ENCODE peak calls at places on chromosome 7, in seven cellular contexts. H is lung; Q is aorta; B is RWPE2; M is gastrocnemius medialis; G is left lung; T is stimulated activated naive CD8-positive, alpha-beta T cell treated with anti-CD3 and anti-CD28 coated beads, Interleukin-15, amount 100 ng/mL, for 72 hours. J is an unnamed sample.

GRCh38 chr7:82053453-82054032 is 283.7 kb upstream of the HGF start:
- ATAC-seq in H (no peak), Q (no peak), B (no peak), M (no peak), G (no peak), T (no peak), J (no peak)

GRCh38 chr7:51316666-51317581 is at the start of gene COBL:
- ATAC-seq in H (peak; percentile 61), Q (no peak), B (peak; percentile 21), M (peak; percentile 49), G (peak; percentile 70), T (peak; percentile 24), J (peak; percentile 37)

GRCh38 chr7:82429408-82429807 is 14.2 kb downstream of the CACNA2D1 start:
- ATAC-seq in H (no peak), Q (no peak), B (no peak), M (no peak), G (no peak), T (no peak), J (no peak)

GRCh38 chr7:31488562-31489203 is 25.2 kb upstream of the ITPRID1 start:
- ATAC-seq in H (no peak), Q (no peak), B (peak; percentile 80), M (no peak), G (peak; percentile 75), T (peak; percentile 81), J (no peak)

GRCh38 chr7:102883098-102883860 is 29.5 kb upstream of the LRRC17 start:
- ATAC-seq in H (no peak), Q (no peak), B (peak; percentile 94), M (no peak), G (peak; percentile 82), T (no peak), J (no peak)

GRCh38 chr7:132476541-132476940 is 99.7 kb downstream of the PLXNA4 start:
- ATAC-seq in H (no peak), Q (no peak), B (no peak), M (no peak), G (no peak), T (no peak), J (no peak)

GRCh38 chr7:99308461-99309074 is 17.1 kb upstream of the ARPC1A start:
- ATAC-seq in H (no peak), Q (no peak), B (peak; percentile 72), M (no peak), G (no peak), T (no peak), J (no peak)

GRCh38 chr7:38369816-38370493 is 96.5 kb upstream of the TARP start:
- ATAC-seq in H (peak; percentile 93), Q (peak; percentile 88), B (peak; percentile 97), M (peak; percentile 68), G (peak; percentile 98), T (peak; percentile 79), J (peak; percentile 91)

GRCh38 chr7:81627565-81628287 is 142.1 kb downstream of the HGF start:
- ATAC-seq in H (no peak), Q (no peak), B (peak; percentile 95), M (no peak), G (no peak), T (no peak), J (no peak)

GRCh38 chr7:128454808-128455555 is 696 bp upstream of the HILPDA start:
- ATAC-seq in H (no peak), Q (peak; percentile 1), B (no peak), M (peak; percentile 12), G (peak; percentile 1), T (no peak), J (peak; percentile 20)

GRCh38 chr7:134141868-134142264 is 14.7 kb downstream of the LRGUK start:
- ATAC-seq in H (no peak), Q (no peak), B (no peak), M (no peak), G (no peak), T (no peak), J (no peak)

GRCh38 chr7:45920543-45921380 is at the start of gene IGFBP3:
- ATAC-seq in H (peak; percentile 67), Q (peak; percentile 83), B (peak; percentile 61), M (peak; percentile 30), G (peak; percentile 77), T (peak; percentile 32), J (peak; percentile 61)

GRCh38 chr7:120997902-120998301 is 9.4 kb downstream of the CPED1 start:
- ATAC-seq in H (no peak), Q (no peak), B (no peak), M (no peak), G (peak; percentile 30), T (no peak), J (no peak)

GRCh38 chr7:55552320-55553086 is 19.8 kb downstream of the VOPP1 start:
- ATAC-seq in H (no peak), Q (peak; percentile 87), B (peak; percentile 98), M (peak; percentile 88), G (peak; percentile 78), T (no peak), J (peak; percentile 82)

GRCh38 chr7:66952343-66953043 is 31.5 kb downstream of the TMEM248 start:
- ATAC-seq in H (peak; percentile 47), Q (no peak), B (peak; percentile 99), M (no peak), G (peak; percentile 70), T (no peak), J (no peak)